ENCODE peak calls at places on chromosomes 13 and 19, in five cellular contexts. One of them, this sample, is unnamed.

GRCh38 chr19:28731113-28731512 is 481.8 kb downstream of the UQCRFS1 start:
- DNase-seq in nephron progenitor cell: no peak
- DNase-seq in smooth muscle cell of the brain vasculature: no peak
- DNase-seq in T-helper 1 cell: no peak
- DNase-seq in stimulated activated effector memory CD8-positive, alpha-beta T cell treated with anti-CD3 and anti-CD28 coated beads, Interleukin-12 subunit alpha, Interleukin-12 subunit beta, amount 100 ng/mL, for 72 hours: no peak
- DNase-seq in this sample: no peak

GRCh38 chr13:112956516-112957294 is 12.3 kb upstream of the MCF2L start:
- DNase-seq in nephron progenitor cell: no peak
- DNase-seq in smooth muscle cell of the brain vasculature: no peak
- DNase-seq in T-helper 1 cell: no peak
- DNase-seq in stimulated activated effector memory CD8-positive, alpha-beta T cell treated with anti-CD3 and anti-CD28 coated beads, Interleukin-12 subunit alpha, Interleukin-12 subunit beta, amount 100 ng/mL, for 72 hours: no peak
- DNase-seq in this sample: no peak

GRCh38 chr19:17530586-17530985 is 19.1 kb downstream of the PGLS start:
- DNase-seq in nephron progenitor cell: no peak
- DNase-seq in smooth muscle cell of the brain vasculature: no peak
- DNase-seq in T-helper 1 cell: no peak
- DNase-seq in stimulated activated effector memory CD8-positive, alpha-beta T cell treated with anti-CD3 and anti-CD28 coated beads, Interleukin-12 subunit alpha, Interleukin-12 subunit beta, amount 100 ng/mL, for 72 hours: no peak
- DNase-seq in this sample: no peak

GRCh38 chr19:45767881-45768643 is 990 bp downstream of the SIX5 start:
- DNase-seq in nephron progenitor cell: peak; percentile 66
- DNase-seq in smooth muscle cell of the brain vasculature: no peak
- DNase-seq in T-helper 1 cell: no peak
- DNase-seq in stimulated activated effector memory CD8-positive, alpha-beta T cell treated with anti-CD3 and anti-CD28 coated beads, Interleukin-12 subunit alpha, Interleukin-12 subunit beta, amount 100 ng/mL, for 72 hours: peak; percentile 78
- DNase-seq in this sample: no peak

GRCh38 chr19:39497850-39498261 is 891 bp upstream of the DLL3 start:
- DNase-seq in nephron progenitor cell: peak; percentile 78
- DNase-seq in smooth muscle cell of the brain vasculature: no peak
- DNase-seq in T-helper 1 cell: no peak
- DNase-seq in stimulated activated effector memory CD8-positive, alpha-beta T cell treated with anti-CD3 and anti-CD28 coated beads, Interleukin-12 subunit alpha, Interleukin-12 subunit beta, amount 100 ng/mL, for 72 hours: no peak
- DNase-seq in this sample: no peak

GRCh38 chr19:4557971-4558941 is 1.2 kb downstream of the SEMA6B start:
- DNase-seq in nephron progenitor cell: peak; percentile 82
- DNase-seq in smooth muscle cell of the brain vasculature: no peak
- DNase-seq in T-helper 1 cell: no peak
- DNase-seq in stimulated activated effector memory CD8-positive, alpha-beta T cell treated with anti-CD3 and anti-CD28 coated beads, Interleukin-12 subunit alpha, Interleukin-12 subunit beta, amount 100 ng/mL, for 72 hours: peak; percentile 71
- DNase-seq in this sample: no peak

GRCh38 chr13:52707375-52707774 is 32.2 kb downstream of the CNMD start:
- DNase-seq in nephron progenitor cell: no peak
- DNase-seq in smooth muscle cell of the brain vasculature: no peak
- DNase-seq in T-helper 1 cell: no peak
- DNase-seq in stimulated activated effector memory CD8-positive, alpha-beta T cell treated with anti-CD3 and anti-CD28 coated beads, Interleukin-12 subunit alpha, Interleukin-12 subunit beta, amount 100 ng/mL, for 72 hours: no peak
- DNase-seq in this sample: no peak

GRCh38 chr19:6260912-6261636 is 18.7 kb downstream of the MLLT1 start:
- DNase-seq in nephron progenitor cell: peak; percentile 59
- DNase-seq in smooth muscle cell of the brain vasculature: no peak
- DNase-seq in T-helper 1 cell: no peak
- DNase-seq in stimulated activated effector memory CD8-positive, alpha-beta T cell treated with anti-CD3 and anti-CD28 coated beads, Interleukin-12 subunit alpha, Interleukin-12 subunit beta, amount 100 ng/mL, for 72 hours: no peak
- DNase-seq in this sample: no peak

GRCh38 chr13:43074824-43075510 is 51.6 kb downstream of the DNAJC15 start:
- DNase-seq in nephron progenitor cell: no peak
- DNase-seq in smooth muscle cell of the brain vasculature: no peak
- DNase-seq in T-helper 1 cell: no peak
- DNase-seq in stimulated activated effector memory CD8-positive, alpha-beta T cell treated with anti-CD3 and anti-CD28 coated beads, Interleukin-12 subunit alpha, Interleukin-12 subunit beta, amount 100 ng/mL, for 72 hours: no peak
- DNase-seq in this sample: no peak

GRCh38 chr13:75704942-75705320 is 68.8 kb downstream of the LMO7 start:
- DNase-seq in nephron progenitor cell: no peak
- DNase-seq in smooth muscle cell of the brain vasculature: no peak
- DNase-seq in T-helper 1 cell: no peak
- DNase-seq in stimulated activated effector memory CD8-positive, alpha-beta T cell treated with anti-CD3 and anti-CD28 coated beads, Interleukin-12 subunit alpha, Interleukin-12 subunit beta, amount 100 ng/mL, for 72 hours: no peak
- DNase-seq in this sample: no peak

GRCh38 chr19:40217921-40218890 is at the start of gene TTC9B:
- DNase-seq in nephron progenitor cell: peak; percentile 80
- DNase-seq in smooth muscle cell of the brain vasculature: no peak
- DNase-seq in T-helper 1 cell: no peak
- DNase-seq in stimulated activated effector memory CD8-positive, alpha-beta T cell treated with anti-CD3 and anti-CD28 coated beads, Interleukin-12 subunit alpha, Interleukin-12 subunit beta, amount 100 ng/mL, for 72 hours: peak; percentile 77
- DNase-seq in this sample: peak; percentile 46

GRCh38 chr13:43284162-43284561 is 260.8 kb downstream of the DNAJC15 start:
- DNase-seq in nephron progenitor cell: no peak
- DNase-seq in smooth muscle cell of the brain vasculature: no peak
- DNase-seq in T-helper 1 cell: no peak
- DNase-seq in stimulated activated effector memory CD8-positive, alpha-beta T cell treated with anti-CD3 and anti-CD28 coated beads, Interleukin-12 subunit alpha, Interleukin-12 subunit beta, amount 100 ng/mL, for 72 hours: no peak
- DNase-seq in this sample: no peak

GRCh38 chr13:112815871-112816270 is 126.0 kb downstream of the ATP11A start:
- DNase-seq in nephron progenitor cell: no peak
- DNase-seq in smooth muscle cell of the brain vasculature: no peak
- DNase-seq in T-helper 1 cell: no peak
- DNase-seq in stimulated activated effector memory CD8-positive, alpha-beta T cell treated with anti-CD3 and anti-CD28 coated beads, Interleukin-12 subunit alpha, Interleukin-12 subunit beta, amount 100 ng/mL, for 72 hours: no peak
- DNase-seq in this sample: no peak

GRCh38 chr19:2270157-2270571 is 11.8 kb downstream of the PEAK3 start:
- DNase-seq in nephron progenitor cell: peak; percentile 50
- DNase-seq in smooth muscle cell of the brain vasculature: no peak
- DNase-seq in T-helper 1 cell: no peak
- DNase-seq in stimulated activated effector memory CD8-positive, alpha-beta T cell treated with anti-CD3 and anti-CD28 coated beads, Interleukin-12 subunit alpha, Interleukin-12 subunit beta, amount 100 ng/mL, for 72 hours: no peak
- DNase-seq in this sample: no peak

GRCh38 chr19:35901854-35902661 is at the start of gene HCST:
- DNase-seq in nephron progenitor cell: no peak
- DNase-seq in smooth muscle cell of the brain vasculature: no peak
- DNase-seq in T-helper 1 cell: peak; percentile 51
- DNase-seq in stimulated activated effector memory CD8-positive, alpha-beta T cell treated with anti-CD3 and anti-CD28 coated beads, Interleukin-12 subunit alpha, Interleukin-12 subunit beta, amount 100 ng/mL, for 72 hours: peak; percentile 78
- DNase-seq in this sample: no peak

GRCh38 chr13:33383724-33384577 is 98.4 kb upstream of the STARD13 start:
- DNase-seq in nephron progenitor cell: no peak
- DNase-seq in smooth muscle cell of the brain vasculature: no peak
- DNase-seq in T-helper 1 cell: no peak
- DNase-seq in stimulated activated effector memory CD8-positive, alpha-beta T cell treated with anti-CD3 and anti-CD28 coated beads, Interleukin-12 subunit alpha, Interleukin-12 subunit beta, amount 100 ng/mL, for 72 hours: no peak
- DNase-seq in this sample: no peak

GRCh38 chr19:13093407-13094284 is 9.0 kb downstream of the LYL1 start:
- DNase-seq in nephron progenitor cell: peak; percentile 84
- DNase-seq in smooth muscle cell of the brain vasculature: peak; percentile 73
- DNase-seq in T-helper 1 cell: peak; percentile 64
- DNase-seq in stimulated activated effector memory CD8-positive, alpha-beta T cell treated with anti-CD3 and anti-CD28 coated beads, Interleukin-12 subunit alpha, Interleukin-12 subunit beta, amount 100 ng/mL, for 72 hours: peak; percentile 86
- DNase-seq in this sample: peak; percentile 70

GRCh38 chr13:37448072-37448471 is 150.5 kb downstream of the POSTN start:
- DNase-seq in nephron progenitor cell: no peak
- DNase-seq in smooth muscle cell of the brain vasculature: no peak
- DNase-seq in T-helper 1 cell: no peak
- DNase-seq in stimulated activated effector memory CD8-positive, alpha-beta T cell treated with anti-CD3 and anti-CD28 coated beads, Interleukin-12 subunit alpha, Interleukin-12 subunit beta, amount 100 ng/mL, for 72 hours: no peak
- DNase-seq in this sample: no peak